ENCODE peak calls at places on chromosome 12, in six cellular contexts. One of them, this sample, is unnamed.
A peak's percentile ranks its signal among the peaks of the same experiment; 100 is the strongest.

GRCh38 chr12:79448816-79449215 is 241.9 kb downstream of the PAWR start:
- DNase-seq in suprapubic skin: no peak
- DNase-seq in upper lobe of left lung: no peak
- DNase-seq in stomach: no peak
- DNase-seq in transverse colon: no peak
- DNase-seq in H1: no peak
- DNase-seq in this sample: no peak

GRCh38 chr12:71392521-71393145 is 47.0 kb upstream of the LGR5 start:
- DNase-seq in H1: no peak
- DNase-seq in upper lobe of left lung: no peak
- DNase-seq in transverse colon: no peak
- DNase-seq in suprapubic skin: no peak
- DNase-seq in stomach: no peak
- DNase-seq in this sample: no peak

GRCh38 chr12:115012861-115013667 is 329.1 kb upstream of the TBX3 start:
- DNase-seq in suprapubic skin: no peak
- DNase-seq in stomach: no peak
- DNase-seq in H1: no peak
- DNase-seq in upper lobe of left lung: no peak
- DNase-seq in transverse colon: no peak
- DNase-seq in this sample: no peak

GRCh38 chr12:108375986-108376663 is 37.0 kb upstream of the CMKLR1 start:
- DNase-seq in transverse colon: no peak
- DNase-seq in upper lobe of left lung: no peak
- DNase-seq in suprapubic skin: no peak
- DNase-seq in stomach: no peak
- DNase-seq in H1: no peak
- DNase-seq in this sample: no peak

GRCh38 chr12:19234171-19234704 is 104.7 kb downstream of the PLEKHA5 start:
- DNase-seq in stomach: no peak
- DNase-seq in suprapubic skin: no peak
- DNase-seq in upper lobe of left lung: no peak
- DNase-seq in H1: no peak
- DNase-seq in transverse colon: no peak
- DNase-seq in this sample: no peak

GRCh38 chr12:6097384-6097783 is 27.1 kb downstream of the VWF start:
- DNase-seq in suprapubic skin: no peak
- DNase-seq in transverse colon: no peak
- DNase-seq in H1: no peak
- DNase-seq in stomach: no peak
- DNase-seq in upper lobe of left lung: peak; percentile 3
- DNase-seq in this sample: no peak

GRCh38 chr12:78338054-78338785 is 507.5 kb downstream of the NAV3 start:
- DNase-seq in upper lobe of left lung: no peak
- DNase-seq in H1: no peak
- DNase-seq in transverse colon: no peak
- DNase-seq in suprapubic skin: no peak
- DNase-seq in stomach: no peak
- DNase-seq in this sample: no peak

GRCh38 chr12:105025890-105026289 is 39.8 kb downstream of the NOPCHAP1 start:
- DNase-seq in transverse colon: peak; percentile 24
- DNase-seq in upper lobe of left lung: peak; percentile 45
- DNase-seq in H1: no peak
- DNase-seq in stomach: peak; percentile 60
- DNase-seq in suprapubic skin: no peak
- DNase-seq in this sample: no peak

GRCh38 chr12:10235761-10236631 is 23.3 kb downstream of the GABARAPL1 start:
- DNase-seq in upper lobe of left lung: peak; percentile 40
- DNase-seq in stomach: peak; percentile 31
- DNase-seq in suprapubic skin: no peak
- DNase-seq in transverse colon: no peak
- DNase-seq in H1: no peak
- DNase-seq in this sample: no peak

GRCh38 chr12:93080452-93080851 is 151.4 kb upstream of the EEA1 start:
- DNase-seq in H1: peak; percentile 43
- DNase-seq in transverse colon: no peak
- DNase-seq in suprapubic skin: no peak
- DNase-seq in upper lobe of left lung: no peak
- DNase-seq in stomach: no peak
- DNase-seq in this sample: no peak

GRCh38 chr12:52630104-52630500 is 11.7 kb upstream of the KRT73 start:
- DNase-seq in upper lobe of left lung: no peak
- DNase-seq in suprapubic skin: no peak
- DNase-seq in stomach: no peak
- DNase-seq in transverse colon: no peak
- DNase-seq in H1: no peak
- DNase-seq in this sample: no peak

GRCh38 chr12:6230321-6231110 is 30.3 kb downstream of the CD9 start:
- DNase-seq in H1: no peak
- DNase-seq in stomach: peak; percentile 63
- DNase-seq in transverse colon: peak; percentile 74
- DNase-seq in upper lobe of left lung: peak; percentile 89
- DNase-seq in suprapubic skin: peak; percentile 90
- DNase-seq in this sample: no peak

GRCh38 chr12:106598003-106598402 is 15.2 kb downstream of the RFX4 start:
- DNase-seq in transverse colon: no peak
- DNase-seq in stomach: no peak
- DNase-seq in upper lobe of left lung: no peak
- DNase-seq in H1: no peak
- DNase-seq in suprapubic skin: no peak
- DNase-seq in this sample: no peak

GRCh38 chr12:48015954-48016353 is 11.7 kb upstream of the COL2A1 start:
- DNase-seq in transverse colon: no peak
- DNase-seq in upper lobe of left lung: no peak
- DNase-seq in H1: no peak
- DNase-seq in suprapubic skin: no peak
- DNase-seq in stomach: no peak
- DNase-seq in this sample: no peak

GRCh38 chr12:64733857-64734256 is 25.3 kb downstream of the GNS start:
- DNase-seq in stomach: no peak
- DNase-seq in upper lobe of left lung: no peak
- DNase-seq in transverse colon: no peak
- DNase-seq in H1: no peak
- DNase-seq in suprapubic skin: no peak
- DNase-seq in this sample: no peak
- TF ChIP-seq EP300 in stomach: no peak
- TF ChIP-seq EP300 in upper lobe of left lung: no peak
- TF ChIP-seq EP300 in transverse colon: no peak
- TF ChIP-seq EP300 in H1: no peak
- TF ChIP-seq EP300 in suprapubic skin: no peak
- TF ChIP-seq EP300 in this sample: no peak

DNA sequence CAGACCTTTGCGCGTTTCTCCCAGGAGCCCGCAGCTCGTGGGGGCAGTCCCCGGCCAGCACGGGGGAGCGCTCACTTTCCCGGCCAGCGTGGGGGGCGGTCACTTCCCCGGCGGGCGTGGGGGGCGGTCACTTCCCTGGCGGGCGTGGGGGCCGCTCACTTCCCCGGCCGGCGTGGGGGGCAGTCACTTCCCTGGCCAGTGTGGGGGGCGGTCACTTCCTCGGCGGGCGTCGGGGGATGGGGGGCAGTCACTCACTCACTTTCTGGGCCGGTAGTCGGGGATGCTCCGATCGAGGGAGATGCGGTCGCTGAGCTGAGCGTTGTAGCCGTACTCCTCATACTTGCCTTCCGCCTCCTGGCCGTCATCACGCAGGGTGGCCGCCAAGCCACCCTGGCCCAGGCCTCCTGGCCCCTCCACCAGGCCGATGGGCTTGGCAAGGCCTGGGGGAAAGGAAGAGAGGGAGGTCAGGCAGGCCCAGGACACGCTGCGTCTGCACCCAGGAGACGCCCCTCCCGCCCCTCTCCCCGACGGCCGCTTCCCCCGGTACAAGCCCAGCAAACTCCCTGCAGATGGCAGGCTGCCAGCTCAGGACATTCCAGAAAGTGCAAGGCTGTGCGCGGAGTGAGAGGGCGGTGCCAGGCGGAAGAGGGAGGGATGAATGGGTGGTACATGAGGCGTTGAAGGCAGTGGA is 43.3 kb downstream of the GALNT9 start:
- DNase-seq in transverse colon: peak; percentile 49
- DNase-seq in upper lobe of left lung: peak; percentile 38
- DNase-seq in H1: no peak
- DNase-seq in suprapubic skin: no peak
- DNase-seq in stomach: peak; percentile 48
- DNase-seq in this sample: no peak
- TF ChIP-seq POLR2AphosphoS5 in transverse colon: no peak
- TF ChIP-seq POLR2AphosphoS5 in upper lobe of left lung: no peak
- TF ChIP-seq POLR2AphosphoS5 in H1: no peak
- TF ChIP-seq POLR2AphosphoS5 in suprapubic skin: no peak
- TF ChIP-seq POLR2AphosphoS5 in stomach: no peak
- TF ChIP-seq POLR2AphosphoS5 in this sample: peak; percentile 8

GRCh38 chr12:23950011-23950774 is 723 bp upstream of the SOX5 start:
- DNase-seq in suprapubic skin: no peak
- DNase-seq in upper lobe of left lung: no peak
- DNase-seq in stomach: no peak
- DNase-seq in transverse colon: no peak
- DNase-seq in H1: no peak
- DNase-seq in this sample: no peak
- TF ChIP-seq CTCF in suprapubic skin: no peak
- TF ChIP-seq CTCF in upper lobe of left lung: no peak
- TF ChIP-seq CTCF in stomach: no peak
- TF ChIP-seq CTCF in transverse colon: no peak
- TF ChIP-seq CTCF in H1: no peak
- TF ChIP-seq CTCF in this sample: no peak

GRCh38 chr12:126873701-126874100 is 1393.3 kb upstream of the TMEM132C start:
- DNase-seq in stomach: no peak
- DNase-seq in suprapubic skin: no peak
- DNase-seq in H1: no peak
- DNase-seq in transverse colon: no peak
- DNase-seq in upper lobe of left lung: no peak
- DNase-seq in this sample: no peak

GRCh38 chr12:126874427-126875026 is 1392.4 kb upstream of the TMEM132C start:
- DNase-seq in H1: peak; percentile 74
- DNase-seq in transverse colon: peak; percentile 62
- DNase-seq in suprapubic skin: no peak
- DNase-seq in stomach: peak; percentile 65
- DNase-seq in upper lobe of left lung: peak; percentile 28
- DNase-seq in this sample: peak; percentile 86

DNA sequence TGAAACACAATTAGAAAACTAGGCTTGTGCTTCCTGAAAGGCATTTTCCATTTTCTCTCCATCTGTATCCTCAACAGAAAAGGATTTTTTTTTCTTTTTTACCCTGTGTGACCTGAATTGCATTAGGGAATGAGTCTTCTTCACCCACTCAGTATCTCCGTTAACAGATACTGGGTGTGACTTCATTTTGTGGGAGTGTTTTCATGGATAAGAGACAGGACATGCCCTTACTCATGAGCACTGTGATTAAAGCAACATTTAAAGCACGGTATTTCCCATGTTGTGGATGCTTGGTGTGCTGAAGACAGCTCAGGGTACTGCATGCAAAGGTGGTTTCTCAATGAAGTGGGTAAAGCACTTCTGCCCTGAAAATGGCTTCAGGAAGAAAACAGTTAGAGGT is 1397.3 kb upstream of the TMEM132C start:
- DNase-seq in stomach: no peak
- DNase-seq in transverse colon: no peak
- DNase-seq in upper lobe of left lung: no peak
- DNase-seq in H1: no peak
- DNase-seq in suprapubic skin: no peak
- DNase-seq in this sample: peak; percentile 62
- TF ChIP-seq EP300 in stomach: no peak
- TF ChIP-seq EP300 in transverse colon: no peak
- TF ChIP-seq EP300 in upper lobe of left lung: no peak
- TF ChIP-seq EP300 in H1: no peak
- TF ChIP-seq EP300 in suprapubic skin: no peak
- TF ChIP-seq EP300 in this sample: no peak

GRCh38 chr12:62647586-62647985 is 181.0 kb downstream of the MON2 start:
- DNase-seq in suprapubic skin: no peak
- DNase-seq in stomach: no peak
- DNase-seq in H1: no peak
- DNase-seq in transverse colon: no peak
- DNase-seq in upper lobe of left lung: no peak
- DNase-seq in this sample: no peak
- TF ChIP-seq POLR2AphosphoS5 in suprapubic skin: no peak
- TF ChIP-seq POLR2AphosphoS5 in stomach: no peak
- TF ChIP-seq POLR2AphosphoS5 in H1: no peak
- TF ChIP-seq POLR2AphosphoS5 in transverse colon: no peak
- TF ChIP-seq POLR2AphosphoS5 in upper lobe of left lung: no peak
- TF ChIP-seq POLR2AphosphoS5 in this sample: no peak

DNA sequence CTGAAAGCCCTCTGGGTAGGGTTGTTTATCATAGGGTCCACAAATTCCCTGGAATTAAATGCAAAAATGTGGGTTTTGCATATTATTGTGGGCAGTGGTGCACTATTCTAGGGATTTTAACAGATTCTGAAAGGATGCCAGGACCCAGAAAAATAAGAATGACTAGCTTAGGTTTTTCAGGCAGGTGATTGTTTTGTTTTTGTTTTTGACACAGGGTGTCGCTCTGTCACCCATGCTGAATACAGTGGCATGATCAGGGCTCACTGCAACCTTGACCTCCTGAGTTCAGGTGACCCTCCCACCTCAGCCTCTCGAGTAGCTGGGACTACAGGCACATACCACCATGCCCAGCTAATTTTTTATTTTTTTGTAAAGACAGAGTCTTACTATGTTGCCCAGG is 19.2 kb downstream of the GALNT6 start:
- DNase-seq in upper lobe of left lung: no peak
- DNase-seq in suprapubic skin: no peak
- DNase-seq in H1: no peak
- DNase-seq in transverse colon: no peak
- DNase-seq in stomach: no peak
- DNase-seq in this sample: no peak
- TF ChIP-seq CTCF in upper lobe of left lung: no peak
- TF ChIP-seq CTCF in suprapubic skin: no peak
- TF ChIP-seq CTCF in H1: no peak
- TF ChIP-seq CTCF in transverse colon: no peak
- TF ChIP-seq CTCF in stomach: no peak
- TF ChIP-seq CTCF in this sample: no peak

This sample was measured in esophagus muscularis mucosa.